ENCODE peak calls at places on chromosomes 5 and 9, in six cellular contexts. F, G, U, V, K and L are unnamed samples.

GRCh38 chr9:95425910-95426551 is 90.7 kb downstream of the PTCH1 start:
- DNase-seq in F (no peak), G (no peak), U (peak; percentile 5), V (no peak), K (no peak), L (no peak)

GRCh38 chr5:167694562-167694961 is 596.9 kb upstream of the WWC1 start:
- DNase-seq in F (no peak), G (no peak), U (no peak), V (no peak), K (no peak), L (no peak)

GRCh38 chr5:38948501-38948900 is 102.7 kb downstream of the OSMR start:
- DNase-seq in F (no peak), G (no peak), U (no peak), V (no peak), K (no peak), L (no peak)

GRCh38 chr9:131503626-131504465 is 1.1 kb downstream of the POMT1 start:
- DNase-seq in F (no peak), G (no peak), U (peak; percentile 56), V (no peak), K (no peak), L (peak; percentile 20)

GRCh38 chr5:6827815-6828214 is 114.6 kb downstream of the TENT4A start:
- DNase-seq in F (no peak), G (no peak), U (peak; percentile 52), V (no peak), K (no peak), L (no peak)

GRCh38 chr5:142202282-142202681 is 93.7 kb downstream of the NDFIP1 start:
- DNase-seq in F (no peak), G (no peak), U (no peak), V (no peak), K (no peak), L (no peak)

GRCh38 chr5:2750758-2751464 is 566 bp downstream of the IRX2 start:
- DNase-seq in F (no peak), G (no peak), U (no peak), V (no peak), K (no peak), L (no peak)

GRCh38 chr5:160649304-160649703 is 202.7 kb downstream of the ATP10B start:
- DNase-seq in F (no peak), G (no peak), U (no peak), V (no peak), K (no peak), L (peak; percentile 18)

GRCh38 chr9:70411930-70412677 is 2.4 kb downstream of the KLF9 start:
- DNase-seq in F (peak; percentile 77), G (peak; percentile 84), U (peak; percentile 53), V (peak; percentile 27), K (peak; percentile 65), L (no peak)

GRCh38 chr5:14433202-14433601 is 148.4 kb upstream of the OTULINL start:
- DNase-seq in F (no peak), G (no peak), U (no peak), V (no peak), K (no peak), L (no peak)

GRCh38 chr5:6843821-6844220 is 130.6 kb downstream of the TENT4A start:
- DNase-seq in F (no peak), G (no peak), U (no peak), V (no peak), K (no peak), L (no peak)

GRCh38 chr5:101390317-101390908 is 487.3 kb upstream of the ST8SIA4 start:
- DNase-seq in F (no peak), G (no peak), U (peak; percentile 7), V (peak; percentile 57), K (no peak), L (peak; percentile 55)

GRCh38 chr9:19999491-20000057 is 210.7 kb upstream of the SLC24A2 start:
- DNase-seq in F (no peak), G (no peak), U (no peak), V (peak; percentile 49), K (no peak), L (no peak)

GRCh38 chr5:159385994-159386711 is 55.9 kb upstream of the IL12B start:
- DNase-seq in F (no peak), G (no peak), U (no peak), V (no peak), K (no peak), L (no peak)

GRCh38 chr9:16718952-16719351 is 151.5 kb downstream of the BNC2 start:
- DNase-seq in F (no peak), G (no peak), U (no peak), V (no peak), K (no peak), L (no peak)

GRCh38 chr5:99130081-99130480 is 201.3 kb upstream of the CHD1 start:
- DNase-seq in F (no peak), G (no peak), U (no peak), V (no peak), K (no peak), L (no peak)

GRCh38 chr9:94767331-94768099 is 41.0 kb downstream of the AOPEP start:
- DNase-seq in F (no peak), G (no peak), U (no peak), V (no peak), K (no peak), L (no peak)

GRCh38 chr5:140358738-140359310 is 1.2 kb upstream of the SLC4A9 start:
- DNase-seq in F (no peak), G (no peak), U (no peak), V (no peak), K (no peak), L (peak; percentile 35)

GRCh38 chr5:134595458-134595838 is 37.2 kb downstream of the SAR1B start:
- DNase-seq in F (no peak), G (no peak), U (no peak), V (no peak), K (no peak), L (no peak)

GRCh38 chr9:95516221-95516735 is 493 bp downstream of the PTCH1 start:
- DNase-seq in F (peak; percentile 43), G (no peak), U (no peak), V (no peak), K (no peak), L (no peak)

GRCh38 chr5:68074048-68074632 is 141.4 kb upstream of the PIK3R1 start:
- DNase-seq in F (no peak), G (no peak), U (no peak), V (no peak), K (peak; percentile 39), L (no peak)

GRCh38 chr5:76926329-76927105 is 26.3 kb upstream of the CRHBP start:
- DNase-seq in F (no peak), G (no peak), U (no peak), V (no peak), K (no peak), L (no peak)

GRCh38 chr5:76930083-76930482 is 22.8 kb upstream of the CRHBP start:
- DNase-seq in F (no peak), G (no peak), U (no peak), V (no peak), K (no peak), L (no peak)

GRCh38 chr5:76927961-76928360 is 24.9 kb upstream of the CRHBP start:
- DNase-seq in F (no peak), G (no peak), U (no peak), V (no peak), K (no peak), L (no peak)
- H3K4me1 ChIP-seq in F (no peaks in the 10 kb centered on the region), G (no peaks in the 10 kb centered on the region), U (no peaks in the 10 kb centered on the region), V (no peaks in the 10 kb centered on the region), K (no peaks in the 10 kb centered on the region), L (peaks cover 2% of the 10 kb centered on the region)

GRCh38 chr5:173323799-173324114 is 4.5 kb downstream of the STC2 start:
- DNase-seq in F (no peak), G (no peak), U (no peak), V (no peak), K (no peak), L (no peak)
- H3K27ac ChIP-seq in F (no peak overlapping the region), G (peak overlapping the region; percentile 69), U (no peak overlapping the region), V (no peak overlapping the region), K (no peak overlapping the region), L (no peak overlapping the region)

GRCh38 chr5:42634575-42634974 is 122.0 kb upstream of the CCDC152 start:
- DNase-seq in F (no peak), G (no peak), U (no peak), V (no peak), K (no peak), L (no peak)
- H3K4me1 ChIP-seq in F (no peaks in the 10 kb centered on the region), G (no peaks in the 10 kb centered on the region), U (no peaks in the 10 kb centered on the region), V (no peaks in the 10 kb centered on the region), K (no peaks in the 10 kb centered on the region), L (no peaks in the 10 kb centered on the region)

GRCh38 chr5:93572101-93572772 is 8.8 kb downstream of the NR2F1-AS1 start:
- DNase-seq in F (no peak), G (no peak), U (no peak), V (no peak), K (no peak), L (no peak)
- H3K27ac ChIP-seq in F (no peak overlapping the region), G (no peak overlapping the region), U (no peak overlapping the region), V (no peak overlapping the region), K (peak overlapping the region; percentile 1), L (no peak overlapping the region)

GRCh38 chr9:3906437-3907213 is 380.8 kb upstream of the RFX3 start:
- DNase-seq in F (no peak), G (peak; percentile 36), U (no peak), V (peak; percentile 43), K (peak; percentile 22), L (no peak)

GRCh38 chr9:3900673-3901318 is 375.0 kb upstream of the RFX3 start:
- DNase-seq in F (no peak), G (no peak), U (no peak), V (no peak), K (no peak), L (no peak)

GRCh38 chr9:3903906-3904305 is 378.1 kb upstream of the RFX3 start:
- DNase-seq in F (no peak), G (no peak), U (no peak), V (no peak), K (no peak), L (no peak)

GRCh38 chr9:3898371-3899218 is 372.8 kb upstream of the RFX3 start:
- DNase-seq in F (no peak), G (no peak), U (no peak), V (no peak), K (no peak), L (no peak)

GRCh38 chr9:3903273-3903672 is 377.5 kb upstream of the RFX3 start:
- DNase-seq in F (no peak), G (no peak), U (no peak), V (no peak), K (no peak), L (no peak)
- H3K4me1 ChIP-seq in F (no peaks in the 10 kb centered on the region), G (no peaks in the 10 kb centered on the region), U (no peaks in the 10 kb centered on the region), V (peaks cover 7% of the 10 kb centered on the region), K (no peaks in the 10 kb centered on the region), L (no peaks in the 10 kb centered on the region)

GRCh38 chr9:18437315-18438200 is 36.4 kb upstream of the ADAMTSL1 start:
- DNase-seq in F (peak; percentile 68), G (no peak), U (no peak), V (no peak), K (no peak), L (no peak)
- H3K27ac ChIP-seq in F (peak overlapping the region; percentile 83), G (peak overlapping the region; percentile 9), U (no peak overlapping the region), V (no peak overlapping the region), K (peak overlapping the region; percentile 7), L (no peak overlapping the region)